ENCODE peak calls at places on chromosomes 12 and 14, in seven cellular contexts. E, C, I, S, T, M and Z are unnamed samples.

GRCh38 chr12:17802657-17803641 is 287.0 kb downstream of the RERGL start:
- DNase-seq in E (no peak), C (no peak), I (no peak), S (no peak), T (no peak), M (no peak), Z (no peak)

GRCh38 chr12:86137936-86138335 is 118.3 kb downstream of the MGAT4C start:
- DNase-seq in E (peak; percentile 42), C (no peak), I (no peak), S (no peak), T (no peak), M (peak; percentile 89), Z (no peak)

GRCh38 chr14:99726538-99727095 is 42.5 kb downstream of the CYP46A1 start:
- DNase-seq in E (no peak), C (no peak), I (no peak), S (no peak), T (no peak), M (no peak), Z (no peak)

GRCh38 chr12:53825246-53826081 is 73.7 kb upstream of the CISTR start:
- DNase-seq in E (peak; percentile 47), C (no peak), I (no peak), S (no peak), T (no peak), M (no peak), Z (no peak)

GRCh38 chr12:48183091-48183875 is at the start of gene CCDC184:
- DNase-seq in E (peak; percentile 68), C (peak; percentile 71), I (peak; percentile 65), S (peak; percentile 58), T (peak; percentile 9), M (peak; percentile 76), Z (peak; percentile 65)

GRCh38 chr12:78916845-78917480 is 52.4 kb downstream of the SYT1 start:
- DNase-seq in E (peak; percentile 47), C (no peak), I (no peak), S (no peak), T (no peak), M (peak; percentile 39), Z (no peak)

GRCh38 chr12:530308-530707 is 70.6 kb downstream of the B4GALNT3 start:
- DNase-seq in E (peak; percentile 25), C (no peak), I (no peak), S (no peak), T (no peak), M (no peak), Z (no peak)

GRCh38 chr12:104975621-104976343 is 10.3 kb upstream of the NOPCHAP1 start:
- DNase-seq in E (peak; percentile 47), C (no peak), I (no peak), S (no peak), T (no peak), M (peak; percentile 42), Z (no peak)

GRCh38 chr12:58966939-58967338 is 46.6 kb upstream of the LRIG3 start:
- DNase-seq in E (peak; percentile 43), C (no peak), I (no peak), S (no peak), T (no peak), M (peak; percentile 17), Z (no peak)

GRCh38 chr12:131565256-131566005 is 145.5 kb upstream of the SFSWAP start:
- DNase-seq in E (no peak), C (no peak), I (no peak), S (no peak), T (no peak), M (no peak), Z (no peak)

GRCh38 chr12:49842519-49843352 is at the start of gene BCDIN3D:
- DNase-seq in E (peak; percentile 95), C (peak; percentile 90), I (peak; percentile 65), S (peak; percentile 78), T (peak; percentile 79), M (peak; percentile 91), Z (peak; percentile 94)

GRCh38 chr12:94535614-94535932 is 75.9 kb upstream of the CEP83 start:
- DNase-seq in E (no peak), C (no peak), I (no peak), S (no peak), T (peak; percentile 12), M (no peak), Z (no peak)

GRCh38 chr12:64760808-64761573 is 1.8 kb upstream of the GNS start:
- DNase-seq in E (no peak), C (no peak), I (no peak), S (no peak), T (no peak), M (no peak), Z (no peak)

GRCh38 chr12:50055831-50056628 is 1.4 kb upstream of the ASIC1 start:
- DNase-seq in E (peak; percentile 52), C (peak; percentile 38), I (peak; percentile 71), S (peak; percentile 59), T (no peak), M (peak; percentile 46), Z (peak; percentile 44)

GRCh38 chr12:63066782-63067181 is 84.2 kb downstream of the AVPR1A start:
- DNase-seq in E (no peak), C (no peak), I (no peak), S (no peak), T (no peak), M (no peak), Z (no peak)

GRCh38 chr12:132597333-132598283 is 12.8 kb downstream of the LRCOL1 start:
- DNase-seq in E (peak; percentile 74), C (no peak), I (no peak), S (no peak), T (no peak), M (peak; percentile 34), Z (no peak)

GRCh38 chr14:62428429-62429203 is 616.6 kb downstream of the KCNH5 start:
- DNase-seq in E (peak; percentile 87), C (no peak), I (no peak), S (no peak), T (no peak), M (no peak), Z (no peak)

GRCh38 chr12:120115692-120116442 is 686 bp downstream of the RAB35 start:
- DNase-seq in E (no peak), C (no peak), I (peak; percentile 50), S (peak; percentile 33), T (no peak), M (peak; percentile 35), Z (peak; percentile 32)

GRCh38 chr14:100803694-100804075 is 22.2 kb upstream of the MEG3 start:
- DNase-seq in E (no peak), C (no peak), I (no peak), S (no peak), T (no peak), M (no peak), Z (no peak)

GRCh38 chr14:61570188-61570960 is 124.9 kb upstream of the HIF1A start:
- DNase-seq in E (peak; percentile 68), C (no peak), I (no peak), S (no peak), T (no peak), M (peak; percentile 75), Z (no peak)

GRCh38 chr12:57816855-57817151 is 1.7 kb downstream of the AVIL start:
- DNase-seq in E (peak; percentile 45), C (no peak), I (no peak), S (no peak), T (no peak), M (peak; percentile 39), Z (peak; percentile 57)

GRCh38 chr14:67577181-67577580 is 22.9 kb downstream of the PIGH start:
- DNase-seq in E (no peak), C (no peak), I (no peak), S (no peak), T (no peak), M (no peak), Z (no peak)

GRCh38 chr12:68317047-68317667 is 15.0 kb downstream of the MDM1 start:
- DNase-seq in E (peak; percentile 54), C (peak; percentile 47), I (no peak), S (peak; percentile 39), T (peak; percentile 45), M (peak; percentile 84), Z (no peak)

GRCh38 chr14:73795974-73796373 is 55.7 kb upstream of the PTGR2 start:
- DNase-seq in E (no peak), C (no peak), I (no peak), S (no peak), T (no peak), M (peak; percentile 78), Z (no peak)

GRCh38 chr12:123763093-123763492 is 992 bp downstream of the DNAH10 start:
- DNase-seq in E (no peak), C (no peak), I (no peak), S (no peak), T (no peak), M (no peak), Z (no peak)